ENCODE peak calls at places on chromosomes 6 and 20, in six cellular contexts. L is CD8-positive, alpha-beta T cell; Q is stomach; Z is lung; I is cardiac muscle cell; H is AG04450. U is an unnamed sample. For H3K27me3, the result is how much of the 10 kb centered on the place peaks cover.

GRCh38 chr20:59495894-59496510 is 108.3 kb upstream of the PHACTR3 start:
- DNase-seq in H (peak), Z (peak), I (peak), L (peak), Q (peak), U (peak)

GRCh38 chr6:141026504-141026903 is 1106.2 kb upstream of the GJE1 start:
- DNase-seq in L (no peak), Q (peak), Z (no peak), H (no peak), I (no peak), U (peak)

GRCh38 chr20:45104786-45105185 is 3.9 kb upstream of the KCNS1 start:
- DNase-seq in Z (no peak), L (no peak), Q (no peak), H (no peak), I (peak), U (no peak)

GRCh38 chr20:29349836-29350235 is 1907.6 kb upstream of the DEFB115 start:
- DNase-seq in Q (no peak), H (no peak), L (no peak), I (no peak), Z (no peak), U (no peak)

GRCh38 chr20:21090112-21090737 is 15.9 kb downstream of the LINC00237 start:
- DNase-seq in H (no peak), Z (no peak), Q (no peak), I (no peak), L (no peak), U (no peak)

GRCh38 chr20:60780388-60781025 is 471.6 kb upstream of the CDH4 start:
- DNase-seq in I (no peak), Q (no peak), H (no peak), Z (no peak), L (no peak), U (no peak)

GRCh38 chr6:110625883-110626282 is 149.5 kb upstream of the SLC22A16 start:
- DNase-seq in I (peak), L (no peak), H (no peak), Z (no peak), Q (no peak), U (no peak)

GRCh38 chr20:38434310-38434741 is 802 bp downstream of the SNHG17 start:
- DNase-seq in Q (no peak), L (no peak), Z (no peak), I (peak), H (no peak), U (no peak)

GRCh38 chr6:52394251-52394666 is 25.9 kb upstream of the EFHC1 start:
- DNase-seq in H (no peak), I (no peak), Q (no peak), Z (no peak), L (no peak), U (no peak)

GRCh38 chr6:136579800-136580199 is 29.6 kb upstream of the MAP7 start:
- DNase-seq in I (peak), L (no peak), Q (no peak), H (no peak), Z (no peak), U (no peak)

GRCh38 chr20:47146703-47147102 is 209.8 kb downstream of the ZMYND8 start:
- DNase-seq in Q (no peak), H (peak), I (peak), Z (no peak), L (no peak), U (no peak)

GRCh38 chr6:16402501-16402900 is 164.1 kb downstream of the GMPR start:
- DNase-seq in H (no peak), I (peak), Z (no peak), L (no peak), Q (no peak), U (no peak)

GRCh38 chr6:137432054-137432545 is 62.1 kb downstream of the OLIG3 start:
- DNase-seq in Z (no peak), H (no peak), L (no peak), Q (no peak), I (no peak), U (no peak)

GRCh38 chr6:170129691-170130171 is 161.1 kb downstream of the DLL1 start:
- DNase-seq in H (no peak), Q (peak), I (peak), L (no peak), Z (no peak), U (peak)

GRCh38 chr6:42251911-42252637 is 34.4 kb upstream of the MRPS10 start:
- DNase-seq in Q (peak), H (no peak), I (peak), L (no peak), Z (peak), U (peak)

GRCh38 chr6:17986656-17987575 is 519 bp downstream of the KIF13A start:
- DNase-seq in H (no peak), L (no peak), Z (peak), I (peak), Q (peak), U (peak)

GRCh38 chr6:110511401-110511800 is 35.0 kb upstream of the SLC22A16 start:
- DNase-seq in Z (no peak), Q (no peak), H (no peak), I (no peak), L (no peak), U (no peak)

GRCh38 chr6:132937466-132937906 is 123.1 kb downstream of the RPS12 start:
- DNase-seq in I (peak), L (no peak), H (no peak), Q (peak), Z (peak), U (peak)

GRCh38 chr6:138590796-138591709 is 91.8 kb upstream of the NHSL1 start:
- DNase-seq in I (peak), Z (peak), L (no peak), H (peak), Q (peak), U (peak)

GRCh38 chr20:50546729-50547314 is 36.6 kb downstream of the PTPN1 start:
- DNase-seq in H (no peak), I (no peak), L (no peak), Z (no peak), Q (no peak), U (no peak)

GRCh38 chr20:5073154-5074049 is 46.4 kb downstream of the PCNA start:
- DNase-seq in L (no peak), I (peak), Z (peak), H (no peak), Q (peak), U (peak)

GRCh38 chr6:79813854-79814477 is 133.4 kb downstream of the ELOVL4 start:
- DNase-seq in Q (peak), I (peak), H (peak), L (peak), Z (peak), U (peak)

GRCh38 chr6:43285415-43285814 is 12.6 kb upstream of the SLC22A7 start:
- DNase-seq in Q (no peak), H (no peak), Z (no peak), I (no peak), L (no peak), U (no peak)

GRCh38 chr6:17367868-17368267 is 25.5 kb upstream of the CAP2 start:
- DNase-seq in Z (no peak), I (no peak), Q (no peak), H (no peak), L (no peak), U (no peak)

GRCh38 chr20:57390604-57391438 is at the start of gene RBM38:
- DNase-seq in I (peak), Q (peak), L (peak), Z (peak), H (peak), U (peak)

GRCh38 chr6:88629838-88630462 is 333.5 kb downstream of the RNGTT start:
- DNase-seq in Q (no peak), Z (no peak), H (no peak), I (no peak), L (no peak), U (no peak)

GRCh38 chr20:43752561-43753301 is 25.9 kb upstream of the GTSF1L start:
- DNase-seq in L (no peak), Q (peak), H (no peak), I (peak), Z (peak), U (peak)

GRCh38 chr6:163757506-163757905 is 343.0 kb downstream of the QKI start:
- DNase-seq in H (no peak), I (no peak), Q (no peak), L (no peak), Z (no peak), U (no peak)

GRCh38 chr6:163752446-163752845 is 337.9 kb downstream of the QKI start:
- DNase-seq in L (no peak), Z (no peak), H (no peak), Q (no peak), I (no peak), U (no peak)

GRCh38 chr6:163753430-163753829 is 338.9 kb downstream of the QKI start:
- DNase-seq in L (no peak), Q (no peak), I (no peak), Z (no peak), H (no peak), U (no peak)

GRCh38 chr6:163756079-163756478 is 341.6 kb downstream of the QKI start:
- DNase-seq in H (no peak), I (no peak), Q (no peak), Z (no peak), L (no peak), U (no peak)

GRCh38 chr6:163754866-163755265 is 340.3 kb downstream of the QKI start:
- DNase-seq in I (no peak), Q (no peak), Z (no peak), L (no peak), H (no peak), U (no peak)
- H3K4me3 ChIP-seq in I (no peak), Q (no peak), Z (no peak), L (no peak), H (no peak), U (no peak)

GRCh38 chr6:152543519-152543918 is 93.6 kb downstream of the SYNE1 start:
- DNase-seq in H (no peak), I (no peak), Z (no peak), Q (no peak), L (no peak), U (no peak)
- TF ChIP-seq CTCF in H (no peak), I (no peak), Z (no peak), Q (no peak), L (no peak), U (no peak)

GRCh38 chr6:105043979-105044378 is 87.1 kb downstream of the LIN28B start:
- DNase-seq in H (no peak), Z (no peak), L (no peak), Q (no peak), I (no peak), U (no peak)
- H3K27me3 ChIP-seq in H (under half), Z (under half), L (under half), Q (under half), I (under half), U (under half)

DNA sequence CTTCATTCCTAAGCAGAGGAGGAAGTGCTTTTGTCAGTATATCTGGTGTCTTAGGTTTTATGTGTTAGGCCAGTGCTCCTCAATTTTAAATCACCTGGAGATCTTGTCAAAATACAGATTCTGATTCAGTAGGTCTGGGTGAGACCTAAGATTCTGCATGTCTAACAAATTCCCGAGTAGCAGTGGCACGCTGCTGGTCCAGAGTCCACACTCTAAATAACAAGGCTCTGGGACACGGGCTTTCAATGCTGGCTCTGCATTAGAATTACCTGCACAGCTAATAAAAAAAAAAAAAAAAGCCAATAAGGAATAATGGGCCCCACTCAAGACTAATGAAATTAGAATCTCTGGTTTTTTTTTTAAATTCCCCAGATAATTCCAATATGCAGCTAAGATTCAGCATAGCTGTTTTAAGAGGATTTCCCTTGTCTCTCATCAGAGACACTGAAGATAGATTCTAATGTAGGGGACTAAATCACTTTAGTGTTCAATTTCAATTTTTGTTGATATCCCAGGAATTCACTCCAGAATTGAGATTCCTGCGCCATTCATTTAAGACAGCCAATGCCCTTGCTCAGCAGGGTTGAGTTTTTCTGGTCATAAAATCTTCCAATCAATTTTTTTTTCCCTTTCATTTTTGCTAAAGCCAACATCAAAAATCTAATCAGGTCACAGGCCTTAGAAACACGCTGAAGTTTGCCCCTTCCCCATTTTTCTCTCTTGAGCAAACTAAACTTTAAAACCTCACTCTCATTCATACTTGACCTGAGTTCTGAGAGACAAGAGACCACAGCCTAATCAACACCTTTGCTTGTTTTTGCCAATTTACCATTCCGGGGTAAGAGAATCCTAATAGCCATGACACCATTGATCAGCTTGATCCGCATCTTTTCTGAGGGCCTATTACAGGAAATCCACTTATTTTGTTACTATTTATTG is 2.4 kb downstream of the TDP2 start:
- DNase-seq in L (no peak), I (no peak), Q (no peak), H (no peak), Z (no peak), U (no peak)
- H3K4me3 ChIP-seq in L (no peak), I (peak), Q (no peak), H (no peak), Z (no peak), U (no peak)

GRCh38 chr6:21031182-21031581 is 496.9 kb downstream of the CDKAL1 start:
- DNase-seq in H (no peak), L (no peak), Q (no peak), I (no peak), Z (no peak), U (no peak)

GRCh38 chr6:21024621-21025020 is 490.4 kb downstream of the CDKAL1 start:
- DNase-seq in Z (no peak), Q (no peak), I (peak), L (no peak), H (no peak), U (no peak)

GRCh38 chr6:21023210-21023609 is 489.0 kb downstream of the CDKAL1 start:
- DNase-seq in Z (no peak), Q (no peak), H (no peak), L (no peak), I (no peak), U (no peak)

GRCh38 chr6:21026576-21027273 is 492.5 kb downstream of the CDKAL1 start:
- DNase-seq in I (peak), Z (no peak), H (no peak), Q (no peak), L (no peak), U (no peak)

GRCh38 chr6:21027507-21027906 is 493.2 kb downstream of the CDKAL1 start:
- DNase-seq in Z (no peak), H (no peak), L (no peak), I (no peak), Q (no peak), U (no peak)
- TF ChIP-seq CTCF in Z (no peak), H (no peak), L (no peak), I (no peak), Q (no peak), U (no peak)

DNA sequence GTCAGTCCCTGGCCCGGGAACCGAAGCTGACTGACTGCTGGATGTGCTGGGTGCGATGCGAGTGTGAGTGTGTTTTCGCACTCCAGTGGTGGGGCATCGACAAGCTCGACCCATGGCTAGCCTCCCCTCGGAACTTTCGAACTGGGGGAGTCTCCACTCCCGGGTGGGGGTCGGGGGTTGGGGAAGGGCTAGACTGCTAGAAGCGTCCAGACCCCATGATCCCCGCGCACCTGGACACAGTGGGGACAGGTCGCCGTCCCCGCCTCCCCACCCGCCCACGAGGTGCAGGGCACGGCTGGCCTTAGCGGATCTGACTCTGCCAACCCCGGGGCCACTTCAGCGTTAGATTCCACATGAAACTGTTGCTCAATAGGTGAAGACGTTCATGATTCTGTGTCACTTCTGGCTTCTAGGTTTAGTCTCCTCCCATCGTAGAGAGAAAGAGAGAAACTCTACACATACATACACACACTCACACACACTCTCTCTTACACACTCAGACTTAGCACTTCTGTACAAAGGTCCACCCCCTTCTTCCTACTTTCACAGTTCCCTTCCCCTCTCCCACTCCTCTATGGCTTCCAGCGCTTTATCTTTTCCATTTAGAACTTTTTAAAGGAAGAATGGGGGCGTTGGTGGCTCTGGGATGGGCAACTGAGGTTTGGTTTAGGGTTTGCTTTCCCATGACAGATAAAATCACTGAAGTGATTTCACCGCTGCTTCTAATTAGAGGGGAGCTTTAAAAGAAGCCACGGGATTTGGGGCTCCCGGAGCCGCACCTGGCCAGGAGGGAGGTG is 5.1 kb upstream of the TFAP2A start:
- DNase-seq in Q (no peak), Z (no peak), I (no peak), L (no peak), H (no peak), U (no peak)
- H3K27me3 ChIP-seq in Q (half or more), Z (under half), I (half or more), L (half or more), H (half or more), U (half or more)

DNA sequence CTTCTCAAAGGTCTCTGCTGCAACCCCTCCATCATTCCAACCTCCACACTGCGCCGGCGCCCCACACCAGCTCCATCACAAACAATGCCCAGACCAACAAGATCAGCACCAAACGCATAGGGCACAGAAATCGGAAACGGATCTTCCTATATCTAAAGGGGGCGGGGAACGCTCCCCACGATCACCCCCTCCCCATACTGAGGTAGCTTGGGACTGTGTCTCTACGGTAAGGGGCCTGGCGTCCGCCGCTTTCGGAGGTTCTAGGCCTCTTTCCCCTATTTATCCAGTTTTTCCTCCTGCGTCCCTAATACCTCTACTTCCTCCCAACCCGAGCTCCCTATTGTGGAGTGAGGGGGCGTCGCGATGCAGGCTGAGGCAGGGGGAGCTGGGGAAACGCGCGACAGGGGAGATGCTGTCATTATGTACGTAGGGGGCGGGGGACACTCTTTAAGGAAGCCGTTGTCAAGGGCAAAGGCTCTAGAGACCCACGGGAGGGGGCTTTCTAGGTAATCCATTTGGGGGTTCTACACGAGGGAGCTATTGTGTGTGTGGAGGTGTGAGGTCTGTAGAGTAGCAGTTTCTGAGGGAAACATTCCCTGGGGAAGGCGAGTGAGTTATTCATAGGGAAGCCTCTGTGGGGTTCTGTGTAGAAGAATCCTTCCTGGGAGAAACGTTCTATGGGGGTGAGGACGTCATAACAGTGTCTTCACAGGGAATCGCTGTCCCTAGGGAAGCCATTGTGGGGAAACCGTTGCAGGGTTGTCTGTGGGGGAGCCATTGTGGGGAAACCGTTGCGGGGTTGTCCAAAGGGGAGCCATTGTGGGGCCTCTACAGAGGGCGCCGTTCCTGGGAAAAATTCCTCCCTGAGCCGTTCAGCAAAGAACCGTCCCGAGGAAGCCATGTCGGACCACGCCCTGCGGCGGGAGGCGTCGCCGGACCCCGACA is 716 bp downstream of the DNAAF9 start:
- DNase-seq in L (no peak), Z (no peak), I (peak), H (no peak), Q (peak), U (no peak)
- H3K4me3 ChIP-seq in L (peak), Z (peak), I (peak), H (peak), Q (peak), U (peak)

GRCh38 chr6:99324996-99325395 is 24.5 kb downstream of the FAXC start:
- DNase-seq in I (no peak), Z (no peak), H (no peak), L (no peak), Q (no peak), U (no peak)
- TF ChIP-seq CTCF in I (no peak), Z (no peak), H (no peak), L (no peak), Q (no peak), U (no peak)

GRCh38 chr6:3786131-3786530 is 34.6 kb upstream of the PXDC1 start:
- DNase-seq in L (no peak), Z (no peak), I (no peak), H (no peak), Q (no peak), U (no peak)
- H3K27me3 ChIP-seq in L (under half), Z (under half), I (under half), H (under half), Q (under half), U (under half)